ENCODE peak calls at places on chromosomes 3 and 15, in seven cellular contexts. V is astrocyte, L is fibroblast of mammary gland, K is IMR-90, G is H1, C is fibroblast of lung, A is endothelial cell. M is an unnamed sample.

GRCh38 chr15:31010036-31010435 is 18.6 kb upstream of the MTMR10 start:
- DNase-seq in V (no peak), L (no peak), K (no peak), G (no peak), C (no peak), A (no peak), M (no peak)

GRCh38 chr3:115272036-115272824 is 125.1 kb upstream of the ZBTB20 start:
- DNase-seq in V (peak; percentile 92), L (peak; percentile 85), K (peak; percentile 66), G (no peak), C (peak; percentile 81), A (no peak), M (no peak)

GRCh38 chr15:61382927-61383326 is 153.8 kb upstream of the RORA start:
- DNase-seq in V (no peak), L (peak; percentile 80), K (no peak), G (no peak), C (no peak), A (no peak), M (no peak)

GRCh38 chr3:134544306-134544705 is 58.4 kb downstream of the CEP63 start:
- DNase-seq in V (no peak), L (no peak), K (peak; percentile 8), G (no peak), C (peak; percentile 5), A (no peak), M (no peak)

GRCh38 chr3:153210660-153211059 is 48.6 kb downstream of the RAP2B start:
- DNase-seq in V (no peak), L (peak; percentile 7), K (no peak), G (no peak), C (no peak), A (no peak), M (no peak)

GRCh38 chr3:190496859-190497258 is 17.0 kb upstream of the IL1RAP start:
- DNase-seq in V (no peak), L (peak; percentile 35), K (no peak), G (no peak), C (no peak), A (no peak), M (no peak)

GRCh38 chr15:64944961-64945360 is 33.3 kb downstream of the ANKDD1A start:
- DNase-seq in V (no peak), L (no peak), K (no peak), G (no peak), C (no peak), A (no peak), M (no peak)

GRCh38 chr3:33131328-33132018 is 17.7 kb downstream of the CRTAP start:
- DNase-seq in V (peak; percentile 58), L (peak; percentile 72), K (peak; percentile 70), G (peak; percentile 41), C (peak; percentile 72), A (peak; percentile 56), M (peak; percentile 64)

GRCh38 chr15:43903864-43904290 is 77.1 kb downstream of the WDR76 start:
- DNase-seq in V (peak; percentile 22), L (peak; percentile 65), K (peak; percentile 58), G (peak; percentile 70), C (peak; percentile 66), A (peak; percentile 83), M (peak; percentile 61)

GRCh38 chr3:53200501-53201189 is 39.6 kb downstream of the PRKCD start:
- DNase-seq in V (no peak), L (no peak), K (no peak), G (no peak), C (no peak), A (no peak), M (no peak)

GRCh38 chr3:127458698-127459097 is 131.8 kb downstream of the TPRA1 start:
- DNase-seq in V (no peak), L (no peak), K (no peak), G (no peak), C (no peak), A (peak; percentile 90), M (no peak)

GRCh38 chr3:42507751-42508335 is 5.4 kb downstream of the VIPR1 start:
- DNase-seq in V (no peak), L (no peak), K (no peak), G (no peak), C (no peak), A (no peak), M (no peak)
- TF ChIP-seq CTCF in V (no peak), L (no peak), K (no peak), G (no peak), C (no peak), A (no peak), M (no peak)

GRCh38 chr3:128492353-128493220 is at the start of gene GATA2:
- DNase-seq in V (no peak), L (no peak), K (no peak), G (no peak), C (no peak), A (peak; percentile 60), M (no peak)
- TF ChIP-seq CTCF in V (no peak), L (no peak), K (no peak), G (no peak), C (no peak), A (no peak), M (no peak)

DNA sequence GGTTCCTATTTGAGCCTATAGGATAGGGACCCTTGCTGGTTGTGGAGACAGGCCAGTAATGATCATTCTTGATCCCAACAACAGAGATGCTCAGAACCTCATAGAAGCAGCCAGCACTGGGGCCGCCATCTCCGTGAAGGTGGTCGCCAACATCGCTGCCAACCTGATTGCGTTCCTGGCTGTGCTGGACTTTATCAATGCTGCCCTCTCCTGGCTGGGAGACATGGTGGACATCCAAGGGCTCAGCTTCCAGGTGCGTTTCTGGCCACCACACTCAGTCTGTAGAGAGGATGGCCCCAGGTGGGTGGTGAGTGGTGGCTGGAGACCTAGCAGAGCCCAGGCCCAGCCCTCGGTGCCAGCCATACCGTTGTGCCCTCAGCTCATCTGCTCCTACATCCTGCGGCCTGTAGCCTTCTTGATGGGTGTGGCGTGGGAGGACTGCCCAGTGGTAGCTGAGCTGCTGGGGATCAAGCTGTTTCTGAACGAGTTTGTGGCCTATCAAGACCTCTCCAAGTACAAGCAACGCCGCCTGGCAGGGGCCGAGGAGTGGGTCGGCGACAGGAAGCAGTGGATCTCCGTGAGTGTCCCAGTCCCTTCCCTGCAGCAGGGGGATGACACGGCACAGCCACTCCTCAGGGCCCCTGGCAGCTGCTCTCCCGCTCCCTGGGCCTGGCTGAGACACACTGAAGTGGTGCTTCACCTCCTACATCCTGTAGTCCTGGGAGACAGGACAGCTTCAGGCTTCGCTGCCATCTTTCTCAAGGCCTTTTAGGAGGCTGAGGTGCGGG is 46.5 kb upstream of the PDE8A start:
- DNase-seq in V (no peak), L (no peak), K (no peak), G (no peak), C (no peak), A (no peak), M (no peak)
- TF ChIP-seq CTCF in V (no peak), L (no peak), K (no peak), G (peak; percentile 74), C (peak; percentile 8), A (no peak), M (no peak)

GRCh38 chr3:59121346-59122144 is 71.7 kb upstream of the CFAP20DC start:
- DNase-seq in V (no peak), L (no peak), K (no peak), G (no peak), C (no peak), A (no peak), M (no peak)
- TF ChIP-seq CTCF in V (no peak), L (no peak), K (no peak), G (no peak), C (no peak), A (peak; percentile 57), M (no peak)

DNA sequence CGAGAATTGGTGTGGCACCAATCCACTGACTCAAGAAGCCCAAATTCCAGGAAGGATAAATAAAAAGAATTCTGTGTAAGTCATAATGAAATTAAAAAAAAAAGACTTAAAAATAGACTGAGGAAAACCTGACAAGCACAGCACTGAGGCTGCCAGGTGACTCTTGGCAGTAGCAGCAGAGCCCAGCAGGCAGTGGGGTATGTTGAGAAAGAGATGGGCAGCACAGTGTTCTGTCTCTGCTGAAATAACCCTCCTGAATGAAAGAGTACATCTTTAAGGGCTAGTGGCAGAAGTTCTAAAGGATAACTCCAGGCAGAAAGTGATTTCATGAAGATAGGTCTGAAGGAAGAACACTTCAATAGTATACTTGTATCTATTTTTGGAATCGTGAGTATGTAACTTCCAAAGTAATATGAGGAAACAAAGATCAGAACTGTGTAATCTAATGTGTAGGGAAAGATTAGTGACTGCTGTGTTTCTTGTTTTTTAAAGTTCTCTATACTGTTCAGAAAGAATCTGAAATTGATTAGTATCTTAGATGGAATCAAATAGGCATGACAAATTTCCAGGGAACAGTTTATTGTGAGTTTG is 75.9 kb downstream of the RAB7A start:
- DNase-seq in V (no peak), L (no peak), K (no peak), G (no peak), C (no peak), A (no peak), M (no peak)
- TF ChIP-seq CTCF in V (no peak), L (no peak), K (no peak), G (no peak), C (no peak), A (no peak), M (no peak)

GRCh38 chr15:72676838-72677237 is 9.1 kb downstream of the HIGD2B start:
- DNase-seq in V (no peak), L (no peak), K (no peak), G (no peak), C (no peak), A (no peak), M (no peak)

DNA sequence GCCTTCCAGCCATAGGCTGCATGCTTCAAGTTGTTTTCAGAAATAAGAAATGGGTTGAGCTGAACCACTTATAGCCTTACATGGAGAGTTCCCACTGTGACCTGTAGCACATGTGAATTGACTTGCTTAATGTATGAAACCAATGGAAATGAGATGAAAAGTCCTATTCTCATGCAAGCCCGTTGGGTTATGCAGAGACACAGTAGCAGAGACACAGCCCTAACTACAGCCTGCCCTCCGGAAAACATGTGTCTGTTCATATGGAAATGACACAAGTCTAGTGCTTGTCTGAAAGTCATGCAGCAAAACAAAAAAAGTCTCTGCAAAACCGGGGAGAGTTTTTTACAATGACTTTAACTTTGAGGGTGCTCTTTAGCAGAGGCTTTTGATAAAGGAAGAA is 14.5 kb downstream of the HIGD2B start:
- DNase-seq in V (no peak), L (no peak), K (no peak), G (no peak), C (no peak), A (no peak), M (no peak)
- TF ChIP-seq CTCF in V (no peak), L (no peak), K (no peak), G (no peak), C (no peak), A (no peak), M (no peak)

GRCh38 chr3:141729240-141729639 is 8.9 kb upstream of the RNF7 start:
- DNase-seq in V (no peak), L (no peak), K (no peak), G (no peak), C (no peak), A (no peak), M (no peak)
- TF ChIP-seq CTCF in V (no peak), L (peak; percentile 7), K (no peak), G (peak; percentile 50), C (no peak), A (no peak), M (no peak)

GRCh38 chr3:28726840-28727239 is 378.2 kb upstream of the AZI2 start:
- DNase-seq in V (peak; percentile 3), L (peak; percentile 52), K (no peak), G (peak; percentile 56), C (peak; percentile 27), A (peak; percentile 72), M (peak; percentile 22)
- TF ChIP-seq CTCF in V (peak; percentile 48), L (peak; percentile 67), K (peak; percentile 27), G (peak; percentile 77), C (peak; percentile 62), A (peak; percentile 68), M (peak; percentile 61)